ENCODE peak calls at places on chromosomes 7 and 10, in four cellular contexts. N, G, P and M are unnamed samples.

GRCh38 chr7:32500922-32501341 is 5.6 kb downstream of the AVL9 start:
- DNase-seq in G (no peak), P (peak; percentile 72), N (peak; percentile 62), M (no peak)

GRCh38 chr7:64876792-64877713 is 26.0 kb upstream of the ZNF273 start:
- DNase-seq in G (no peak), P (no peak), N (peak; percentile 22), M (peak; percentile 55)

GRCh38 chr7:124033807-124034753 is 1.2 kb upstream of the TMEM229A start:
- DNase-seq in N (no peak), P (no peak), G (no peak), M (no peak)

GRCh38 chr7:98051118-98051744 is 55.4 kb upstream of the LMTK2 start:
- DNase-seq in G (no peak), N (no peak), P (no peak), M (no peak)

GRCh38 chr7:45347804-45348203 is 190.2 kb downstream of the RAMP3 start:
- DNase-seq in P (peak; percentile 4), G (no peak), N (peak; percentile 1), M (peak; percentile 61)

GRCh38 chr7:93843260-93843659 is 47.3 kb downstream of the TFPI2 start:
- DNase-seq in P (peak; percentile 81), N (no peak), G (no peak), M (no peak)

GRCh38 chr7:100465702-100466311 is 1.7 kb upstream of the SPACDR start:
- DNase-seq in N (peak; percentile 84), G (peak; percentile 89), P (peak; percentile 55), M (peak; percentile 59)

GRCh38 chr10:31263903-31264302 is 55.1 kb upstream of the ZEB1 start:
- DNase-seq in N (no peak), G (no peak), P (peak; percentile 45), M (peak; percentile 13)

GRCh38 chr7:1160665-1161010 is 642 bp upstream of the ZFAND2A start:
- DNase-seq in N (no peak), G (no peak), P (no peak), M (no peak)

GRCh38 chr10:22103701-22104100 is 100.2 kb upstream of the DNAJC1 start:
- DNase-seq in P (no peak), G (no peak), N (peak; percentile 30), M (peak; percentile 31)

GRCh38 chr10:117007080-117007479 is 2.1 kb upstream of the SHTN1 start:
- DNase-seq in G (no peak), P (peak; percentile 82), N (peak; percentile 73), M (peak; percentile 85)

GRCh38 chr7:150787321-150788281 is 12.6 kb downstream of the TMEM176B start:
- DNase-seq in P (no peak), N (peak; percentile 21), G (no peak), M (no peak)

GRCh38 chr7:135257790-135258189 is 24.2 kb downstream of the STRA8 start:
- DNase-seq in N (no peak), G (no peak), P (no peak), M (no peak)

GRCh38 chr10:43458227-43458626 is 21.3 kb downstream of the ZNF487 start:
- DNase-seq in N (no peak), P (no peak), G (no peak), M (no peak)

GRCh38 chr10:10831085-10831484 is 186.6 kb upstream of the CELF2 start:
- DNase-seq in P (peak; percentile 86), G (no peak), N (peak; percentile 80), M (peak; percentile 20)

GRCh38 chr7:86908948-86909347 is 150.5 kb downstream of the ELAPOR2 start:
- DNase-seq in G (no peak), P (no peak), N (peak; percentile 28), M (no peak)

GRCh38 chr7:112422842-112423496 is 27.3 kb upstream of the IFRD1 start:
- DNase-seq in N (peak; percentile 96), P (peak; percentile 84), G (peak; percentile 90), M (peak; percentile 85)

GRCh38 chr7:121166885-121167284 is 161.9 kb upstream of the WNT16 start:
- DNase-seq in N (no peak), G (no peak), P (no peak), M (no peak)

GRCh38 chr7:93117327-93117726 is 452 bp downstream of the SAMD9 start:
- DNase-seq in P (no peak), N (peak; percentile 1), G (no peak), M (no peak)

GRCh38 chr10:103592186-103593021 is 98.9 kb downstream of the NEURL1 start:
- DNase-seq in P (no peak), N (peak; percentile 53), G (no peak), M (peak; percentile 79)

GRCh38 chr10:49615213-49615612 is 1.4 kb downstream of the CHAT start:
- DNase-seq in P (no peak), G (no peak), N (no peak), M (no peak)

GRCh38 chr7:27186450-27187157 is 1.6 kb upstream of the HOXA11 start:
- DNase-seq in P (no peak), G (no peak), N (no peak), M (no peak)

GRCh38 chr10:78173360-78174020 is 139.8 kb downstream of the RPS24 start:
- DNase-seq in P (no peak), G (no peak), N (no peak), M (no peak)

GRCh38 chr10:31020128-31020527 is 11.5 kb downstream of the ZNF438 start:
- DNase-seq in P (no peak), G (no peak), N (no peak), M (no peak)

GRCh38 chr7:96136600-96137239 is 185.2 kb downstream of the SLC25A13 start:
- DNase-seq in N (no peak), G (peak; percentile 40), P (no peak), M (peak; percentile 8)

GRCh38 chr7:34357068-34357467 is 300.9 kb upstream of the NPSR1 start:
- DNase-seq in N (no peak), G (no peak), P (peak; percentile 54), M (peak; percentile 30)

GRCh38 chr7:149751058-149751775 is 22.2 kb downstream of the ZNF467 start:
- DNase-seq in G (no peak), P (no peak), N (no peak), M (no peak)

GRCh38 chr7:149748223-149748874 is 25.0 kb downstream of the ZNF467 start:
- DNase-seq in N (peak; percentile 40), G (no peak), P (no peak), M (no peak)

GRCh38 chr7:149750122-149750845 is 23.1 kb downstream of the ZNF467 start:
- DNase-seq in G (no peak), P (no peak), N (no peak), M (no peak)

GRCh38 chr7:149752646-149753045 is 20.7 kb downstream of the ZNF467 start:
- DNase-seq in G (no peak), N (no peak), P (no peak), M (no peak)

GRCh38 chr7:149753370-149754233 is 19.8 kb downstream of the ZNF467 start:
- DNase-seq in N (peak; percentile 51), P (peak; percentile 12), G (no peak), M (no peak)
- TF ChIP-seq CTCF in N (peak; percentile 82), P (peak; percentile 58), G (no peak), M (peak; percentile 78)

GRCh38 chr7:128408709-128409434 is 910 bp downstream of the IMPDH1 start:
- DNase-seq in G (no peak), N (peak; percentile 44), P (no peak), M (peak; percentile 47)
- H3K27ac ChIP-seq in G (peak overlapping the region; percentile 90), N (no peak overlapping the region), P (no peak overlapping the region), M (peak overlapping the region; percentile 89)

DNA sequence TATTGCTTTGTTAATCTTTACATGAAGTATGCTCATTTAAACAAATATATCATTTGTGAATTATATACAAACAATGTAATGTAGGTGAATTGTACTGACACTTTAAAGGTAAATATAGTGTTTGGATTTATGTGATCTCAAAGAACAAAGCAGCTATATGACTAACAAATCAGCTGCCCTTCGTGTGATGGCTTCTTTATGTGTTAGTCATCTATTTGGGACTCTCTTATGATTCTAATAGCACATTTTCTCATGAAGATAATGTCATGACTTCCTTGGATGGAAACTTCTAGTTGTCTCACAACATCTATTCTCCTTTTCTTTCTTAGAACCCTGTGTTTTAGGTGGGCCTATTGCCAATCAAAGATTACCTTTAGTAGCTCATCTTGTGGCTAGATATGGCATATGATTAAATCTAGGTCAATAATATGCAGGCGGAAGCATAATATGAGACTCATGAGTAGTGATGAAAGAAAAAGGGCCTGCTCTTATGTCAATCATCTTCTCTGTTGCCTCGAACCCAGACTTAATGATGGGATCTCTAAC is 45.0 kb downstream of the TMEM106B start:
- DNase-seq in N (no peak), G (no peak), P (peak; percentile 64), M (no peak)
- TF ChIP-seq CTCF in N (no peak), G (no peak), P (no peak), M (no peak)

DNA sequence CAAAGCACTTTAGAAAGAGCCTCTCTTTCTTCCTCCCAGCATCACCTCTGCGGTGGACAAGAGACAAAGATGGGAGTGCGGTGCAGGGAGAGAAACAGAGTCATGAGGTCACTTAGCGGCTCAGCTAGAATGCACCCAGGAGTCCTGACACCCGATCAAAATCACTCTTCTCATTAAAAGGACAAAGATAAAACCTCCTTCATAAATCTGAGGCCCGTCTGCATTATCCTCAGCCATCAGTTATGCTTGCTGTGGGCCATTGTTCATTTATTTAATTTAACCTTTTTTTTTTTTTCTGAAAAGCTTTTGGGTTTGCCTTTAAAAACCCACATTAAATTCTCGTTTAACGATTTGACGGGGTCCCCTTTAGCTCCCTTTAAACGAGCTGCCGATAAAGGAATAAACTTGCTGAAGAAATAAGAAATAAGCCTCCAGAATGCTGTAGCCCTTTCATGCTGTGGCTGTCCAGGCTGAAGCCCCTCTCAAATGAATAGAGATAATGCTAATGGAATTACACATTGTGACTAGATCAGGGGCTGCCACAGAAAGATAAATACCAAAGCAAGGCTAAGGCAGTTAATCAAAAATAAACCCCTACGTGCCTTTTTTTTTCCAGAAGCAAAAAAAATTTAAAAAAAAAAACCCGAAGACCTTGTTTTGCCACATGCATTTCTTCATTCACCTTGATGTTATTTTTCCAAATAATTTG is 16.1 kb upstream of the PLXNA4 start:
- DNase-seq in N (no peak), G (no peak), P (no peak), M (no peak)
- H3K27ac ChIP-seq in N (no peak overlapping the region), G (no peak overlapping the region), P (no peak overlapping the region), M (no peak overlapping the region)

DNA sequence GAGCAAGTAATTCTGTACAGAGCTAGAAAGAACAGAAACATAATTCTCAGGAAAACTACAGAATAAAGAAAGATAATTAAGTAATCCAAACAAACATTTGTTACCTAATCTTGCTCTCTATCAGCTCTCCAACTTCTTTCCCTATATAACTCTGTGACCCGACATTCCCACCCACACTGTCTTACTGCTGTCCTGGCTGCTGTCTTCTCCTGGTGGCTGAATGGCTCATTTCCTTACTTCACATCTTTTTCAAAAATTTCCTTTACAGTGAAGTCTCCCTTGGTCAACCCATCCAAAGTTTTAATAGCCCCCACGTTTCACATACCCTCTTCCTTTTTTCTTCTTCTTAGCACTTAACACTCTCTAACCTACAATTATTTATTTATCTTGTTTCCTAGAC is 64.0 kb downstream of the HYCC1 start:
- DNase-seq in G (no peak), N (peak; percentile 23), P (peak; percentile 15), M (no peak)
- TF ChIP-seq CTCF in G (no peak), N (peak; percentile 5), P (no peak), M (no peak)